ENCODE peak calls at places on chromosomes 3 and 15, in four cellular contexts. Y, W, T and Z are unnamed samples.

GRCh38 chr15:59657635-59658125 is 365 bp upstream of the GTF2A2 start:
- DNase-seq in W (no peak), Y (no peak), T (no peak), Z (no peak)

GRCh38 chr3:179488213-179488612 is 36.9 kb upstream of the GNB4 start:
- DNase-seq in T (no peak), Y (no peak), W (no peak), Z (no peak)

GRCh38 chr3:122681294-122682015 is 816 bp downstream of the PARP14 start:
- DNase-seq in Y (peak), W (no peak), T (no peak), Z (no peak)

GRCh38 chr3:58043933-58044332 is 35.7 kb downstream of the FLNB start:
- DNase-seq in W (no peak), Y (no peak), T (no peak), Z (no peak)

GRCh38 chr3:1469248-1469647 is 376.4 kb downstream of the CNTN6 start:
- DNase-seq in W (no peak), Y (no peak), T (no peak), Z (no peak)

GRCh38 chr3:110697961-110698360 is 373.7 kb upstream of the NECTIN3 start:
- DNase-seq in W (no peak), Y (no peak), T (no peak), Z (no peak)

GRCh38 chr3:122030381-122031122 is 8.5 kb upstream of the ILDR1 start:
- DNase-seq in W (no peak), T (peak), Y (peak), Z (peak)

GRCh38 chr3:13657660-13658435 is 108.9 kb downstream of the FBLN2 start:
- DNase-seq in W (peak), Y (peak), T (peak), Z (peak)

GRCh38 chr3:127717357-127718243 is 44.8 kb downstream of the ABTB1 start:
- DNase-seq in Y (no peak), T (peak), W (no peak), Z (no peak)

GRCh38 chr15:66658855-66659254 is 43.2 kb upstream of the SMAD6 start:
- DNase-seq in W (no peak), Y (no peak), T (no peak), Z (no peak)

GRCh38 chr15:29276366-29276765 is 6.7 kb upstream of the NSMCE3 start:
- DNase-seq in T (no peak), Y (no peak), W (no peak), Z (no peak)

GRCh38 chr3:77407454-77407853 is 367.6 kb downstream of the ROBO2 start:
- DNase-seq in Y (no peak), W (no peak), T (no peak), Z (no peak)

GRCh38 chr15:64247906-64248541 is 85.2 kb upstream of the PPIB start:
- DNase-seq in Y (peak), W (no peak), T (peak), Z (peak)

GRCh38 chr3:186235554-186235953 is 126.5 kb downstream of the DGKG start:
- DNase-seq in W (no peak), T (peak), Y (no peak), Z (no peak)

GRCh38 chr3:147383617-147384016 is 22.7 kb downstream of the ZIC4 start:
- DNase-seq in Y (no peak), T (peak), W (no peak), Z (peak)

GRCh38 chr15:100623301-100623700 is 20.9 kb downstream of the ASB7 start:
- DNase-seq in W (no peak), T (no peak), Y (no peak), Z (no peak)

GRCh38 chr15:72172796-72173195 is 24.8 kb downstream of the GRAMD2A start:
- DNase-seq in T (no peak), W (no peak), Y (no peak), Z (no peak)

GRCh38 chr15:36778516-36778915 is 199.1 kb downstream of the CDIN1 start:
- DNase-seq in T (no peak), Y (peak), W (no peak), Z (no peak)

GRCh38 chr3:128321418-128321817 is 145.3 kb downstream of the DNAJB8 start:
- DNase-seq in T (no peak), W (no peak), Y (no peak), Z (no peak)

GRCh38 chr15:58223432-58223831 is 85.3 kb downstream of the AQP9 start:
- DNase-seq in T (no peak), Y (no peak), W (no peak), Z (no peak)

GRCh38 chr3:136860541-136860940 is 1.5 kb upstream of the NCK1 start:
- DNase-seq in W (no peak), Y (no peak), T (no peak), Z (peak)

GRCh38 chr3:46440531-46441294 is 24.0 kb downstream of the LTF start:
- DNase-seq in W (no peak), T (peak), Y (no peak), Z (peak)

GRCh38 chr3:50550079-50550736 is 17.3 kb downstream of the C3orf18 start:
- DNase-seq in T (peak), W (peak), Y (peak), Z (peak)

GRCh38 chr3:195258449-195259145 is 12.4 kb downstream of the XXYLT1 start:
- DNase-seq in W (no peak), Y (peak), T (peak), Z (peak)

GRCh38 chr15:80434926-80435720 is 30.9 kb downstream of the ARNT2 start:
- DNase-seq in W (no peak), Y (no peak), T (no peak), Z (peak)

GRCh38 chr3:43765417-43766030 is 74.8 kb downstream of the ABHD5 start:
- DNase-seq in T (no peak), Y (no peak), W (no peak), Z (no peak)

GRCh38 chr3:124858275-124858674 is 28.9 kb downstream of the ITGB5 start:
- DNase-seq in W (no peak), T (no peak), Y (peak), Z (no peak)